ENCODE peak calls at places on chromosome 1, in eight cellular contexts. L, X, N, D, F, V, G and B are unnamed samples.

GRCh38 chr1:162347281-162347680 is 29.4 kb downstream of the SPATA46 start:
- DNase-seq in D (no peak), V (no peak), F (no peak), L (no peak), G (peak; percentile 43), N (no peak), X (no peak), B (no peak)

GRCh38 chr1:28111157-28111556 is 22.7 kb upstream of the EYA3 start:
- DNase-seq in V (peak; percentile 31), G (no peak), L (no peak), X (peak; percentile 54), F (no peak), N (peak; percentile 9), D (no peak), B (no peak)

GRCh38 chr1:178451529-178451928 is 45.2 kb downstream of the CLEC20A start:
- DNase-seq in F (no peak), X (no peak), G (no peak), N (no peak), L (peak; percentile 54), V (no peak), D (no peak), B (no peak)

GRCh38 chr1:156898151-156898550 is 4.6 kb downstream of the PEAR1 start:
- DNase-seq in G (peak; percentile 30), L (peak; percentile 69), F (peak; percentile 52), D (no peak), V (peak; percentile 97), N (peak; percentile 36), X (peak; percentile 52), B (no peak)

GRCh38 chr1:24864409-24864808 is 65.7 kb downstream of the RUNX3 start:
- DNase-seq in V (peak; percentile 67), G (peak; percentile 39), F (no peak), D (no peak), L (no peak), N (peak; percentile 12), X (no peak), B (peak; percentile 65)

GRCh38 chr1:91427741-91428140 is 23.1 kb upstream of the HFM1 start:
- DNase-seq in L (no peak), F (no peak), D (peak; percentile 14), N (no peak), V (no peak), G (no peak), X (no peak), B (no peak)

GRCh38 chr1:153122831-153123421 is 9.6 kb upstream of the SPRR2F start:
- DNase-seq in X (no peak), G (peak; percentile 62), L (no peak), D (no peak), N (peak; percentile 95), F (peak; percentile 62), V (no peak), B (no peak)

GRCh38 chr1:62746086-62746808 is 37.7 kb upstream of the ATG4C start:
- DNase-seq in V (peak; percentile 58), D (no peak), L (peak; percentile 80), F (no peak), X (no peak), N (no peak), G (no peak), B (no peak)

GRCh38 chr1:229989591-229990248 is 77.3 kb upstream of the GALNT2 start:
- DNase-seq in F (no peak), L (no peak), X (no peak), V (no peak), G (no peak), N (no peak), D (no peak), B (no peak)

GRCh38 chr1:53430779-53431178 is 28.4 kb upstream of the DMRTB1 start:
- DNase-seq in X (no peak), G (no peak), L (no peak), V (no peak), N (no peak), D (no peak), F (no peak), B (no peak)

DNA sequence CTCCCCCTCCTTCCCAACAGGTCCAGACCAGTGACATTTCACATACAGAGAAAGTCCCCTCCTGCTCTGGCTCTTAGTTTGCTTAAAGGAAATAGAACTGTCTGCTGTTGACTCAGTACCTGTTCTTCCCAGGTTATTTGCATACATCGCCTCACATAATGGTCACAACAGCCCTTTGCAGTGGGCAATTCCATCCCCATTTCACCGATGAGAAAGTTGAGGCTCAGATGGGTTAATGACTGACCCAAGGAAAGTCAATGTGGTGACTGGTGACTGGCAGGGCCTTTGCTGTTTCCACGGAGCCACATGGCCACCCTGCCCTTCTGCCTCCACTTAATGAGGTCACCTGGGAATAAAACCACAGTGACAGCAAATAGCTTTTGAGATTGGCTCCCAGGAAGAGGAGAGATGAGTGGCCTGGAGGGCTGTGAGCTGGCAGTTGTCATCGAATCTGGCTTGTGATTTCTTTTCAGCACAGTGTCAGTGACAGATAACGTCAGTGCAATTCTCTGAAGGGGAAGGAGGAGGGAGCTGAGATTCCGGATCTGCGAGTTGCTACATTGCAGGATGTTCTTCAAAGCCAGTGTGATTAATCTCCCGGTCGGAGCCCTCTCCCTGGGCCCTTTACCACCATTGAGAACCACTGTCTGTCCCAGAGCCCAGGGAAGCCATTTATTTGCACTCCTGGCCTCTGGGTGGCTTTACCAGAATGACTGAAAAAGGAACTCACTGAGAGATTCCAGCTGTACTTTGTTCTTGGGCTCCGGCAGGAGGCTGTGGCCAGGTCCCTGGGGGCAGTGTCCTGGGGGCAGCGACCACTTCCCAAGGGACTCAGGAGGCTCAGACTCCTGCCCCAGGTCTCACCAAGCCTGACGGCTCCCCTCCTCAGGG is 117.1 kb downstream of the CNIH3 start:
- DNase-seq in X (no peak), L (peak; percentile 46), G (no peak), F (no peak), V (no peak), N (no peak), D (no peak), B (no peak)
- H3K4me3 ChIP-seq in X (no peak overlapping the region), L (no peak overlapping the region), G (no peak overlapping the region), F (no peak overlapping the region), V (no peak overlapping the region), N (no peak overlapping the region), D (no peak overlapping the region), B (no peak overlapping the region)

DNA sequence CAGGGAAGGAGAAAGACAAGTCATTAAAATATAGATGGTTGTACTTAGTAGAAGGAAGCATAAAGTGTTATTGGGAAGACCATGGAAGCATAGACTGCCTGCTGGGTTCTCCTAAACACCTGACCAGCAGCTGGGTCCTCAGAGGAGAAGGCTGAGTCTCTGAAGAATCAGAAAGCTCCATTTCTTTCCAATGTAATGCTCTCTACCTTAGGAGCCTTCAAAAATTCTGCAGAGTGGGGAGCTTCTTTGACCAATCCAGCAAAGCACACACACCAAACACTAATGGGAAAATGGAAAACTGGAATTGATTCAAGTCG is 21.1 kb upstream of the BCL10 start:
- DNase-seq in G (no peak), L (no peak), N (no peak), X (no peak), F (no peak), D (no peak), V (no peak), B (no peak)
- H3K4me3 ChIP-seq in G (no peak overlapping the region), L (no peak overlapping the region), N (no peak overlapping the region), X (no peak overlapping the region), F (no peak overlapping the region), D (no peak overlapping the region), V (no peak overlapping the region), B (no peak overlapping the region)

GRCh38 chr1:116877369-116877768 is 32.3 kb upstream of the PTGFRN start:
- DNase-seq in L (no peak), X (no peak), V (peak; percentile 32), F (no peak), G (no peak), N (no peak), D (no peak), B (no peak)

GRCh38 chr1:116881879-116882520 is 27.7 kb upstream of the PTGFRN start:
- DNase-seq in F (peak; percentile 30), L (peak; percentile 97), D (no peak), X (peak; percentile 48), V (peak; percentile 26), G (peak; percentile 36), N (peak; percentile 93), B (peak; percentile 38)

GRCh38 chr1:116880952-116881351 is 28.8 kb upstream of the PTGFRN start:
- DNase-seq in F (no peak), D (no peak), X (no peak), N (peak; percentile 71), V (no peak), G (no peak), L (peak; percentile 48), B (no peak)

GRCh38 chr1:116878804-116879477 is 30.8 kb upstream of the PTGFRN start:
- DNase-seq in L (peak; percentile 78), G (no peak), D (no peak), X (no peak), V (peak; percentile 72), N (no peak), F (peak; percentile 30), B (no peak)

DNA sequence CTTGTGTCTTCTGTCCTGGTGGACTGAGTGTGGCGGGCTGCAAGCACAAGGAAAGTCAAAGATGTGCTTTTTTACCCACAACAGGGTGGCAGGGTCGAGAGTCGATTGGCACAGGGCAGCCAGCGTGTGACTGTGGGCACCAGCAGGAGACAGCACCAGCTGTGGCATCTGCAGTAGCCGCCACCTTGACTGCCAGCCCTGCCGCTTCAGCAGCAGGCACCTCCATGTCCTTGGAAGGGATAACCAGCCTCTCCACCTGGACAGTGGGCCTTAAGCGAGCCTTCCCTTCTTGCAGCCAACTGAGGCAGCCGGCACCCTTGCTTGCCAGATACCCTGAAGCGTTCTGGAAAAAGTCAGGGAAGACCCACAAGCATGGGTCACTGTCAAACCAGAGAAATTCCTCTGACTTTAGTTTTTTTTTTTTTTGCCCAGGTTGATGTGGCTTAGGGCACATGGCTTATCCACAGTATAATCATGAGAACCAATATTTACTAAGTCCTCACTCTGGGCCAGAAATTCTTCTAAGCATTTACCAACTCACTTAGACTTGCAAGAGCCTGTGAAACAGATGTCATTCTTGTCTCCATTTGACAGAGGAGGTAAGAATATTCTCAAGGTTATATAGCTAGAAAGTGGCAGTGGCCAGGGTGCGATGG is 30.1 kb upstream of the PTGFRN start:
- DNase-seq in F (no peak), X (no peak), L (no peak), N (peak; percentile 55), V (no peak), G (peak; percentile 38), D (no peak), B (no peak)
- H3K4me3 ChIP-seq in F (no peak overlapping the region), X (no peak overlapping the region), L (no peak overlapping the region), N (no peak overlapping the region), V (no peak overlapping the region), G (no peak overlapping the region), D (no peak overlapping the region), B (no peak overlapping the region)

DNA sequence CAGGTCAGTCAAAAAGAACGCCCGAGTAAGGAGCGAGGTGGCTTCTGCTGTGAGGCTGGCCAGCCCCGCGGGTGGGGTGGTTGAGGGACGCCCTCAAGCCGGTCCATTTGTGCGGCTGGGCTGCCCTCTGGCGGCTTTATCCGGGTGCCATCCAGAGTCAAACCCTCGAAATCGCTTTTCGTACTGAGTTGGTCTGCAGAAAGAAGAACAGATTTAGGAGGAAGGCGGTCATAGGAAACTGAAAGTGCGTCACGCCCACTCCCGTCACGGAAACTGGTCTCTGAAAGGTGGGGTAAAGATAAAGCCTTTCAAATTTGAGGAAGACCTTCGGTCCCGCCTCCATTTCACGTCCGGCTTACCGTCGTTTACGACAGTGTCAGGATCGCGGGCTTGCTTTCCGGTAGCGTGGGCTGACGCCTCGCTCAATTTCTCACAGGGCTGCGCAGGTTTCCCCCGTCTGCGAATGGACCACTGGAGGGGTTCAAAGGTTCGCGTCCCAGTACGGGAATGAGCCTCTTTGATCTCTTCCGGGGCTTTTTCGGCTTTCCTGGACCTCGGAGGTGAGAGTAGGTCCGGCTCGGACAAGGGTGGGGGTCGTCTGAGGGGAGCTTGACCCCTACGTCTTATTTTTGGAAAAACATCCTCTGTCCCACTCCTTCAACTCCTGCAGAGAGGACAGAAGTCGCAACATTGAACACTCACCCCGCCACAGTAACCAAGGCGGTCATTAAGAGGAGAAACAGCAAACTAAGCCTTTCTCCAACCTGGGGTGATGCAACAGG is at the start of gene HAX1:
- DNase-seq in D (peak; percentile 98), F (peak; percentile 94), V (peak; percentile 97), X (peak; percentile 96), N (peak; percentile 95), G (peak; percentile 95), L (peak; percentile 98), B (peak; percentile 96)
- H3K4me3 ChIP-seq in D (peak within 1 kb of the TSS; percentile 85), F (peak within 1 kb of the TSS; percentile 91), V (peak within 1 kb of the TSS; percentile 91), X (peak within 1 kb of the TSS; percentile 66), N (peak within 1 kb of the TSS; percentile 42), G (peak within 1 kb of the TSS; percentile 85), L (peak within 1 kb of the TSS; percentile 99), B (peak within 1 kb of the TSS; percentile 78)